ENCODE peak calls at places on chromosomes 11 and 22, in five cellular contexts. One of them, this sample, is unnamed.

GRCh38 chr11:43367382-43368178 is 8.9 kb downstream of the TTC17 start:
- DNase-seq in stimulated activated CD4-positive, alpha-beta T cell treated with anti-CD3 and anti-CD28 coated beads, Interleukin-2, amount 100 ng/mL, for 48 hours: no peak
- DNase-seq in WERI-Rb-1: no peak
- DNase-seq in mucosa of descending colon: no peak
- DNase-seq in NCI-H1092 treated with DMSO at 0.1 percent for 48 hours: no peak
- DNase-seq in this sample: no peak

GRCh38 chr22:39234867-39235687 is 9.7 kb downstream of the PDGFB start:
- DNase-seq in NCI-H1092 treated with DMSO at 0.1 percent for 48 hours: no peak
- DNase-seq in WERI-Rb-1: no peak
- DNase-seq in stimulated activated CD4-positive, alpha-beta T cell treated with anti-CD3 and anti-CD28 coated beads, Interleukin-2, amount 100 ng/mL, for 48 hours: no peak
- DNase-seq in mucosa of descending colon: peak
- DNase-seq in this sample: no peak

GRCh38 chr11:64831411-64831891 is 13.0 kb downstream of the CDC42BPG start:
- DNase-seq in WERI-Rb-1: no peak
- DNase-seq in stimulated activated CD4-positive, alpha-beta T cell treated with anti-CD3 and anti-CD28 coated beads, Interleukin-2, amount 100 ng/mL, for 48 hours: no peak
- DNase-seq in mucosa of descending colon: no peak
- DNase-seq in NCI-H1092 treated with DMSO at 0.1 percent for 48 hours: peak
- DNase-seq in this sample: no peak

GRCh38 chr11:77047007-77047927 is 13.1 kb downstream of the B3GNT6 start:
- DNase-seq in WERI-Rb-1: peak
- DNase-seq in mucosa of descending colon: peak
- DNase-seq in NCI-H1092 treated with DMSO at 0.1 percent for 48 hours: peak
- DNase-seq in stimulated activated CD4-positive, alpha-beta T cell treated with anti-CD3 and anti-CD28 coated beads, Interleukin-2, amount 100 ng/mL, for 48 hours: peak
- DNase-seq in this sample: no peak

GRCh38 chr22:50267591-50268390 is 2.4 kb downstream of the MAPK11 start:
- DNase-seq in WERI-Rb-1: no peak
- DNase-seq in mucosa of descending colon: peak
- DNase-seq in stimulated activated CD4-positive, alpha-beta T cell treated with anti-CD3 and anti-CD28 coated beads, Interleukin-2, amount 100 ng/mL, for 48 hours: peak
- DNase-seq in NCI-H1092 treated with DMSO at 0.1 percent for 48 hours: no peak
- DNase-seq in this sample: no peak

GRCh38 chr22:29116397-29117123 is 43.7 kb downstream of the KREMEN1 start:
- DNase-seq in WERI-Rb-1: no peak
- DNase-seq in mucosa of descending colon: no peak
- DNase-seq in NCI-H1092 treated with DMSO at 0.1 percent for 48 hours: no peak
- DNase-seq in stimulated activated CD4-positive, alpha-beta T cell treated with anti-CD3 and anti-CD28 coated beads, Interleukin-2, amount 100 ng/mL, for 48 hours: no peak
- DNase-seq in this sample: no peak

GRCh38 chr22:46626911-46627805 is 7.0 kb downstream of the GRAMD4 start:
- DNase-seq in mucosa of descending colon: no peak
- DNase-seq in stimulated activated CD4-positive, alpha-beta T cell treated with anti-CD3 and anti-CD28 coated beads, Interleukin-2, amount 100 ng/mL, for 48 hours: no peak
- DNase-seq in NCI-H1092 treated with DMSO at 0.1 percent for 48 hours: no peak
- DNase-seq in WERI-Rb-1: no peak
- DNase-seq in this sample: no peak

GRCh38 chr22:28885939-28886338 is 2.6 kb downstream of the ZNRF3 start:
- DNase-seq in stimulated activated CD4-positive, alpha-beta T cell treated with anti-CD3 and anti-CD28 coated beads, Interleukin-2, amount 100 ng/mL, for 48 hours: no peak
- DNase-seq in WERI-Rb-1: no peak
- DNase-seq in NCI-H1092 treated with DMSO at 0.1 percent for 48 hours: no peak
- DNase-seq in mucosa of descending colon: peak
- DNase-seq in this sample: no peak

GRCh38 chr11:121415861-121416260 is 36.3 kb upstream of the SORL1 start:
- DNase-seq in mucosa of descending colon: no peak
- DNase-seq in NCI-H1092 treated with DMSO at 0.1 percent for 48 hours: no peak
- DNase-seq in stimulated activated CD4-positive, alpha-beta T cell treated with anti-CD3 and anti-CD28 coated beads, Interleukin-2, amount 100 ng/mL, for 48 hours: no peak
- DNase-seq in WERI-Rb-1: no peak
- DNase-seq in this sample: no peak

GRCh38 chr11:34363363-34364084 is 5.7 kb upstream of the ABTB2 start:
- DNase-seq in mucosa of descending colon: no peak
- DNase-seq in stimulated activated CD4-positive, alpha-beta T cell treated with anti-CD3 and anti-CD28 coated beads, Interleukin-2, amount 100 ng/mL, for 48 hours: no peak
- DNase-seq in WERI-Rb-1: peak
- DNase-seq in NCI-H1092 treated with DMSO at 0.1 percent for 48 hours: no peak
- DNase-seq in this sample: no peak

GRCh38 chr22:24728790-24729637 is 45.5 kb downstream of the PIWIL3 start:
- DNase-seq in NCI-H1092 treated with DMSO at 0.1 percent for 48 hours: no peak
- DNase-seq in mucosa of descending colon: no peak
- DNase-seq in stimulated activated CD4-positive, alpha-beta T cell treated with anti-CD3 and anti-CD28 coated beads, Interleukin-2, amount 100 ng/mL, for 48 hours: no peak
- DNase-seq in WERI-Rb-1: no peak
- DNase-seq in this sample: no peak

GRCh38 chr11:104001474-104001873 is 35.0 kb upstream of the DDI1 start:
- DNase-seq in NCI-H1092 treated with DMSO at 0.1 percent for 48 hours: no peak
- DNase-seq in WERI-Rb-1: no peak
- DNase-seq in mucosa of descending colon: no peak
- DNase-seq in stimulated activated CD4-positive, alpha-beta T cell treated with anti-CD3 and anti-CD28 coated beads, Interleukin-2, amount 100 ng/mL, for 48 hours: no peak
- DNase-seq in this sample: no peak

GRCh38 chr11:118435233-118435892 is 929 bp upstream of the KMT2A start:
- DNase-seq in stimulated activated CD4-positive, alpha-beta T cell treated with anti-CD3 and anti-CD28 coated beads, Interleukin-2, amount 100 ng/mL, for 48 hours: peak
- DNase-seq in WERI-Rb-1: peak
- DNase-seq in mucosa of descending colon: peak
- DNase-seq in NCI-H1092 treated with DMSO at 0.1 percent for 48 hours: peak
- DNase-seq in this sample: peak

GRCh38 chr11:116849491-116849890 is 12.1 kb upstream of the APOA1 start:
- DNase-seq in stimulated activated CD4-positive, alpha-beta T cell treated with anti-CD3 and anti-CD28 coated beads, Interleukin-2, amount 100 ng/mL, for 48 hours: no peak
- DNase-seq in mucosa of descending colon: no peak
- DNase-seq in NCI-H1092 treated with DMSO at 0.1 percent for 48 hours: no peak
- DNase-seq in WERI-Rb-1: no peak
- DNase-seq in this sample: no peak

GRCh38 chr11:116461789-116462188 is 311.0 kb downstream of the BUD13 start:
- DNase-seq in stimulated activated CD4-positive, alpha-beta T cell treated with anti-CD3 and anti-CD28 coated beads, Interleukin-2, amount 100 ng/mL, for 48 hours: no peak
- DNase-seq in mucosa of descending colon: no peak
- DNase-seq in WERI-Rb-1: peak
- DNase-seq in NCI-H1092 treated with DMSO at 0.1 percent for 48 hours: peak
- DNase-seq in this sample: no peak

GRCh38 chr11:44938066-44938691 is 12.5 kb downstream of the TP53I11 start:
- DNase-seq in mucosa of descending colon: no peak
- DNase-seq in stimulated activated CD4-positive, alpha-beta T cell treated with anti-CD3 and anti-CD28 coated beads, Interleukin-2, amount 100 ng/mL, for 48 hours: no peak
- DNase-seq in WERI-Rb-1: peak
- DNase-seq in NCI-H1092 treated with DMSO at 0.1 percent for 48 hours: no peak
- DNase-seq in this sample: no peak

GRCh38 chr11:113907681-113908080 is 3.1 kb downstream of the HTR3B start:
- DNase-seq in NCI-H1092 treated with DMSO at 0.1 percent for 48 hours: no peak
- DNase-seq in stimulated activated CD4-positive, alpha-beta T cell treated with anti-CD3 and anti-CD28 coated beads, Interleukin-2, amount 100 ng/mL, for 48 hours: no peak
- DNase-seq in WERI-Rb-1: no peak
- DNase-seq in mucosa of descending colon: no peak
- DNase-seq in this sample: no peak

GRCh38 chr11:113556036-113556435 is 80.8 kb upstream of the DRD2 start:
- DNase-seq in mucosa of descending colon: no peak
- DNase-seq in WERI-Rb-1: no peak
- DNase-seq in stimulated activated CD4-positive, alpha-beta T cell treated with anti-CD3 and anti-CD28 coated beads, Interleukin-2, amount 100 ng/mL, for 48 hours: no peak
- DNase-seq in NCI-H1092 treated with DMSO at 0.1 percent for 48 hours: no peak
- DNase-seq in this sample: no peak

GRCh38 chr11:90222152-90222458 is 744 bp downstream of the CHORDC1 start:
- DNase-seq in mucosa of descending colon: no peak
- DNase-seq in WERI-Rb-1: no peak
- DNase-seq in stimulated activated CD4-positive, alpha-beta T cell treated with anti-CD3 and anti-CD28 coated beads, Interleukin-2, amount 100 ng/mL, for 48 hours: no peak
- DNase-seq in NCI-H1092 treated with DMSO at 0.1 percent for 48 hours: no peak
- DNase-seq in this sample: no peak

GRCh38 chr11:21654091-21654490 is 538.8 kb upstream of the ANO5 start:
- DNase-seq in mucosa of descending colon: no peak
- DNase-seq in WERI-Rb-1: no peak
- DNase-seq in NCI-H1092 treated with DMSO at 0.1 percent for 48 hours: peak
- DNase-seq in stimulated activated CD4-positive, alpha-beta T cell treated with anti-CD3 and anti-CD28 coated beads, Interleukin-2, amount 100 ng/mL, for 48 hours: no peak
- DNase-seq in this sample: no peak

GRCh38 chr11:86999859-87000753 is 37.6 kb upstream of the TMEM135 start:
- DNase-seq in stimulated activated CD4-positive, alpha-beta T cell treated with anti-CD3 and anti-CD28 coated beads, Interleukin-2, amount 100 ng/mL, for 48 hours: no peak
- DNase-seq in NCI-H1092 treated with DMSO at 0.1 percent for 48 hours: no peak
- DNase-seq in WERI-Rb-1: no peak
- DNase-seq in mucosa of descending colon: no peak
- DNase-seq in this sample: no peak

GRCh38 chr11:37322333-37323194 is 724.5 kb upstream of the RAG2 start:
- DNase-seq in NCI-H1092 treated with DMSO at 0.1 percent for 48 hours: no peak
- DNase-seq in mucosa of descending colon: no peak
- DNase-seq in WERI-Rb-1: no peak
- DNase-seq in stimulated activated CD4-positive, alpha-beta T cell treated with anti-CD3 and anti-CD28 coated beads, Interleukin-2, amount 100 ng/mL, for 48 hours: no peak
- DNase-seq in this sample: no peak

GRCh38 chr11:45930031-45930794 is 7.8 kb downstream of the LARGE2 start:
- DNase-seq in NCI-H1092 treated with DMSO at 0.1 percent for 48 hours: peak
- DNase-seq in mucosa of descending colon: peak
- DNase-seq in stimulated activated CD4-positive, alpha-beta T cell treated with anti-CD3 and anti-CD28 coated beads, Interleukin-2, amount 100 ng/mL, for 48 hours: no peak
- DNase-seq in WERI-Rb-1: no peak
- DNase-seq in this sample: no peak

GRCh38 chr11:1706634-1707400 is 9.8 kb downstream of the KRTAP5-6 start:
- DNase-seq in stimulated activated CD4-positive, alpha-beta T cell treated with anti-CD3 and anti-CD28 coated beads, Interleukin-2, amount 100 ng/mL, for 48 hours: no peak
- DNase-seq in mucosa of descending colon: peak
- DNase-seq in NCI-H1092 treated with DMSO at 0.1 percent for 48 hours: no peak
- DNase-seq in WERI-Rb-1: no peak
- DNase-seq in this sample: peak

GRCh38 chr11:15826826-15827225 is 529.5 kb downstream of the SOX6 start:
- DNase-seq in mucosa of descending colon: peak
- DNase-seq in stimulated activated CD4-positive, alpha-beta T cell treated with anti-CD3 and anti-CD28 coated beads, Interleukin-2, amount 100 ng/mL, for 48 hours: no peak
- DNase-seq in WERI-Rb-1: peak
- DNase-seq in NCI-H1092 treated with DMSO at 0.1 percent for 48 hours: peak
- DNase-seq in this sample: no peak

GRCh38 chr11:119999220-119999619 is 138.7 kb downstream of the TRIM29 start:
- DNase-seq in mucosa of descending colon: no peak
- DNase-seq in NCI-H1092 treated with DMSO at 0.1 percent for 48 hours: no peak
- DNase-seq in stimulated activated CD4-positive, alpha-beta T cell treated with anti-CD3 and anti-CD28 coated beads, Interleukin-2, amount 100 ng/mL, for 48 hours: no peak
- DNase-seq in WERI-Rb-1: peak
- DNase-seq in this sample: no peak

GRCh38 chr11:13277719-13278619 is at the start of gene BMAL1:
- DNase-seq in WERI-Rb-1: peak
- DNase-seq in NCI-H1092 treated with DMSO at 0.1 percent for 48 hours: peak
- DNase-seq in stimulated activated CD4-positive, alpha-beta T cell treated with anti-CD3 and anti-CD28 coated beads, Interleukin-2, amount 100 ng/mL, for 48 hours: peak
- DNase-seq in mucosa of descending colon: peak
- DNase-seq in this sample: peak

GRCh38 chr11:12723410-12724297 is 49.4 kb downstream of the TEAD1 start:
- DNase-seq in NCI-H1092 treated with DMSO at 0.1 percent for 48 hours: no peak
- DNase-seq in WERI-Rb-1: no peak
- DNase-seq in mucosa of descending colon: no peak
- DNase-seq in stimulated activated CD4-positive, alpha-beta T cell treated with anti-CD3 and anti-CD28 coated beads, Interleukin-2, amount 100 ng/mL, for 48 hours: no peak
- DNase-seq in this sample: no peak

GRCh38 chr11:134504146-134504905 is 92.3 kb upstream of the B3GAT1 start:
- DNase-seq in NCI-H1092 treated with DMSO at 0.1 percent for 48 hours: no peak
- DNase-seq in mucosa of descending colon: no peak
- DNase-seq in stimulated activated CD4-positive, alpha-beta T cell treated with anti-CD3 and anti-CD28 coated beads, Interleukin-2, amount 100 ng/mL, for 48 hours: no peak
- DNase-seq in WERI-Rb-1: peak
- DNase-seq in this sample: no peak

GRCh38 chr11:13209379-13209778 is 68.2 kb upstream of the BMAL1 start:
- DNase-seq in WERI-Rb-1: no peak
- DNase-seq in stimulated activated CD4-positive, alpha-beta T cell treated with anti-CD3 and anti-CD28 coated beads, Interleukin-2, amount 100 ng/mL, for 48 hours: no peak
- DNase-seq in NCI-H1092 treated with DMSO at 0.1 percent for 48 hours: no peak
- DNase-seq in mucosa of descending colon: no peak
- DNase-seq in this sample: no peak

GRCh38 chr11:114441921-114442320 is 2.7 kb downstream of the REXO2 start:
- DNase-seq in NCI-H1092 treated with DMSO at 0.1 percent for 48 hours: peak
- DNase-seq in WERI-Rb-1: no peak
- DNase-seq in mucosa of descending colon: no peak
- DNase-seq in stimulated activated CD4-positive, alpha-beta T cell treated with anti-CD3 and anti-CD28 coated beads, Interleukin-2, amount 100 ng/mL, for 48 hours: no peak
- DNase-seq in this sample: no peak

This sample was measured in ascending aorta.